ENCODE peak calls at places on chromosomes 6 and 20, in eight cellular contexts. B, E, F, H, A, Y, N and Q are unnamed samples.

GRCh38 chr6:113458368-113459010 is 398.7 kb upstream of the MARCKS start:
- DNase-seq in Y (no peak), H (no peak), N (no peak), A (no peak), E (no peak), B (no peak), F (no peak), Q (no peak)

GRCh38 chr6:107361568-107362270 is 97.6 kb downstream of the PDSS2 start:
- DNase-seq in N (no peak), A (no peak), H (no peak), F (no peak), B (no peak), E (no peak), Y (no peak), Q (no peak)

GRCh38 chr6:45607818-45608217 is 230.1 kb upstream of the SUPT3H start:
- DNase-seq in A (no peak), H (peak; percentile 33), N (no peak), B (no peak), E (no peak), Y (no peak), F (no peak), Q (no peak)

GRCh38 chr6:29667158-29667557 is 10.3 kb downstream of the MOG start:
- DNase-seq in Y (no peak), H (no peak), B (no peak), F (no peak), A (no peak), N (no peak), E (no peak), Q (no peak)

GRCh38 chr20:56708991-56709390 is 79.9 kb downstream of the TFAP2C start:
- DNase-seq in F (no peak), E (no peak), H (no peak), B (no peak), Y (no peak), N (no peak), A (no peak), Q (no peak)

GRCh38 chr6:12584631-12585405 is 131.7 kb upstream of the PHACTR1 start:
- DNase-seq in B (no peak), E (no peak), H (no peak), A (no peak), N (no peak), F (no peak), Y (no peak), Q (no peak)

GRCh38 chr6:70369332-70369950 is 43.9 kb upstream of the FAM135A start:
- DNase-seq in N (peak; percentile 21), F (peak; percentile 62), B (peak; percentile 67), E (peak; percentile 69), H (peak; percentile 75), A (peak; percentile 85), Y (peak; percentile 21), Q (peak; percentile 36)

GRCh38 chr6:152462716-152463115 is 174.4 kb downstream of the SYNE1 start:
- DNase-seq in E (no peak), H (no peak), Y (no peak), N (no peak), A (no peak), F (no peak), B (no peak), Q (no peak)

GRCh38 chr6:98648211-98648914 is 186.0 kb upstream of the POU3F2 start:
- DNase-seq in E (no peak), A (no peak), N (no peak), F (no peak), B (no peak), Y (no peak), H (no peak), Q (no peak)

GRCh38 chr6:132101550-132101949 is 150.4 kb upstream of the CCN2 start:
- DNase-seq in N (no peak), H (no peak), E (no peak), A (no peak), F (no peak), Y (no peak), B (no peak), Q (no peak)

GRCh38 chr6:33316603-33317417 is 734 bp downstream of the ZBTB22 start:
- DNase-seq in N (no peak), F (no peak), B (no peak), H (no peak), Y (no peak), A (peak; percentile 87), E (peak; percentile 62), Q (peak; percentile 50)

GRCh38 chr20:7930386-7930785 is 9.9 kb downstream of the HAO1 start:
- DNase-seq in A (no peak), H (no peak), F (no peak), Y (no peak), B (no peak), E (no peak), N (no peak), Q (no peak)

GRCh38 chr6:9482030-9482731 is 932.7 kb downstream of the TFAP2A start:
- DNase-seq in H (no peak), E (no peak), F (peak; percentile 61), B (no peak), Y (no peak), N (no peak), A (no peak), Q (no peak)

GRCh38 chr6:49551866-49552129 is 1.3 kb downstream of the C6orf141 start:
- DNase-seq in N (no peak), B (no peak), Y (no peak), H (no peak), F (no peak), A (no peak), E (no peak), Q (no peak)

GRCh38 chr20:31751126-31751525 is 12.0 kb downstream of the TPX2 start:
- DNase-seq in N (no peak), E (no peak), Y (no peak), F (no peak), B (no peak), A (no peak), H (no peak), Q (no peak)

GRCh38 chr20:57818418-57818817 is 108.6 kb upstream of the PMEPA1 start:
- DNase-seq in N (no peak), F (no peak), A (no peak), H (no peak), E (no peak), Y (no peak), B (no peak), Q (no peak)

GRCh38 chr6:20444786-20445271 is 43.1 kb downstream of the E2F3 start:
- DNase-seq in N (no peak), B (no peak), E (no peak), A (no peak), H (no peak), F (peak; percentile 38), Y (no peak), Q (no peak)
- TF ChIP-seq POLR2A in N (no peak), B (no peak), E (no peak), A (no peak), H (no peak), F (no peak), Y (no peak), Q (no peak)

GRCh38 chr20:10679269-10679668 is 5.5 kb upstream of the JAG1 start:
- DNase-seq in B (no peak), N (no peak), F (no peak), A (no peak), E (no peak), Y (no peak), H (no peak), Q (no peak)
- H3K4me3 ChIP-seq in B (no peak overlapping the region), N (no peak overlapping the region), F (no peak overlapping the region), A (no peak overlapping the region), E (no peak overlapping the region), Y (no peak overlapping the region), H (no peak overlapping the region), Q (no peak overlapping the region)

DNA sequence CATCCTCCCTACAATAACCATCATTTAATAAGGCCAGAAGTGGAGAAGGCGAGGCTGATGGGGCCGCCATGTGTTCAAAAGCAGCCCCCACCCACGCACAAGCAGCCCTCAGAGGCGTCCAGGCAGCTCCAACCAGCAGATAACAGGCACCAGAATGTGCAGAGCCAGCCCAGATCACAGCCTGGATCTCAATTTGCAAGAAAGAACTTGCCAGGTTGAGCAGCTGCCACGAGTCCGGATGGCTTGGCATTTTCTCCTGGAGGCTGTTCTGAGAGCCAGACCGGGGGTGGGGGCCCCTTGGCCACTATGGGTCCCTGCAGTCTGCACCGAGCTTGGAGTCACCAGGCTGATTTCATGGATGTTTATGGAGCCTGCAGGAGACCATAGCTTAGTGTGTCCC is 338.1 kb downstream of the PREX1 start:
- DNase-seq in A (no peak), Y (no peak), F (no peak), E (no peak), N (no peak), B (no peak), H (peak; percentile 3), Q (no peak)
- TF ChIP-seq CTCF in A (no peak), Y (no peak), F (no peak), E (no peak), N (no peak), B (no peak), H (no peak), Q (no peak)

GRCh38 chr6:11397622-11398450 is 139.7 kb upstream of the TMEM170B start:
- DNase-seq in N (no peak), E (no peak), A (no peak), F (no peak), Y (no peak), B (no peak), H (no peak), Q (no peak)

GRCh38 chr6:11403035-11403601 is 134.4 kb upstream of the TMEM170B start:
- DNase-seq in Y (no peak), B (no peak), H (no peak), A (no peak), F (no peak), E (no peak), N (no peak), Q (no peak)

GRCh38 chr6:11396860-11397259 is 140.7 kb upstream of the TMEM170B start:
- DNase-seq in Y (no peak), N (no peak), H (no peak), A (no peak), E (no peak), F (no peak), B (no peak), Q (no peak)

GRCh38 chr6:11393713-11394627 is 143.6 kb upstream of the TMEM170B start:
- DNase-seq in N (no peak), Y (no peak), E (no peak), F (no peak), A (no peak), B (no peak), H (no peak), Q (no peak)

DNA sequence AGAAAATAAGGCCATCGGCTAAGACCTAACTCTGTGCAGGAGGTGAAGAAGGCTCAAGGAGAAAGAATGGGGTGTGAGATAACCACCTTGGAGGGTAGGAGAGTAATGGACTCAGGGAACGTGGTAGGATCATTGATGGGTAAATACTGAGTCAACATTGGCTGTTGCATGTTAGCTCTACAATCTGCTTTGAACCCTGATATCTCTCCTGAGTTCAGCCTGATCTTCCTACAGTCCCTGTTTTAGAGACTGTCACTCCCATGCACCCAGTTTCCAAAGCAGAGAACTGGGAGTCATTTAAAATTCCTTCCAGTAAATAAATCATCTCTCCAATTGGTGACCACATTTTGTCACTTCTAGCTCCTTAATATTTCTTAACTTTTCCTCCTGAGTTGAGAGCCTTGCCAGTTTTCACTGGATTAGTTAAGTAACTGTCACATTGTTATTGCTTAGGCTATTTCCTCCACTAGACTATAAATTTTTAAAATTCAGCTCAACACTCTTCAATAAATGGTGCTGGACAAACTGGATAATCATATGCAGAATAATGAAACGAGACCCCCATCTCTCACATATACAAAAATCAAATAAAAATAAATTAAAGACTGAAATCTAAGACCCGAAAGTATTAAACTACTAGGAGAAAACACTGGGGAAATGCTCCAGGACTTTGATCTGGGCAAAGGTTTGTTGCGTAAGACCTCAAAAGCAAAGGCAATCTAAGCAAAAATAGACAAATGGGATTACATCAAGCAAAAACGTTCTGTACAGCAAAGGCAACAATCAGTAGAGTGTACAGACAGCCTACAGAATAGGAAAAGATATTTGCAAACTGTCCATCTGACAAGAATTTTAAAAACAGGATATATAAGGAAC is 138.9 kb upstream of the TMEM170B start:
- DNase-seq in H (no peak), E (no peak), A (no peak), B (peak; percentile 75), F (peak; percentile 27), Y (no peak), N (no peak), Q (no peak)
- TF ChIP-seq POLR2A in H (no peak), E (no peak), A (no peak), B (peak; percentile 16), F (no peak), Y (no peak), N (no peak), Q (no peak)